ENCODE peak calls at places on chromosomes 3 and 15, in six cellular contexts. One of them, this sample, is unnamed.

GRCh38 chr3:115913069-115913686 is 289.9 kb downstream of the GAP43 start:
- DNase-seq in trophoblast cell: no peak
- DNase-seq in IMR-90: peak
- DNase-seq in H1: no peak
- DNase-seq in H9: no peak
- DNase-seq in neuronal stem cell: no peak
- DNase-seq in this sample: peak

GRCh38 chr3:190053919-190054672 is 66.6 kb downstream of the P3H2 start:
- DNase-seq in neuronal stem cell: no peak
- DNase-seq in H9: no peak
- DNase-seq in IMR-90: peak
- DNase-seq in H1: no peak
- DNase-seq in trophoblast cell: peak
- DNase-seq in this sample: peak

GRCh38 chr3:13715167-13715954 is 164.5 kb downstream of the WNT7A start:
- DNase-seq in H1: peak
- DNase-seq in IMR-90: no peak
- DNase-seq in trophoblast cell: no peak
- DNase-seq in neuronal stem cell: no peak
- DNase-seq in H9: peak
- DNase-seq in this sample: no peak

GRCh38 chr3:46899151-46900006 is 21.9 kb downstream of the PTH1R start:
- DNase-seq in IMR-90: no peak
- DNase-seq in trophoblast cell: no peak
- DNase-seq in neuronal stem cell: no peak
- DNase-seq in H1: no peak
- DNase-seq in H9: no peak
- DNase-seq in this sample: no peak

GRCh38 chr3:139327861-139328260 is 16.0 kb upstream of the MRPS22 start:
- DNase-seq in H9: no peak
- DNase-seq in neuronal stem cell: no peak
- DNase-seq in H1: no peak
- DNase-seq in trophoblast cell: no peak
- DNase-seq in IMR-90: no peak
- DNase-seq in this sample: no peak

GRCh38 chr3:194623449-194624290 is 9.5 kb downstream of the TMEM44 start:
- DNase-seq in IMR-90: no peak
- DNase-seq in neuronal stem cell: no peak
- DNase-seq in H1: no peak
- DNase-seq in trophoblast cell: no peak
- DNase-seq in H9: peak
- DNase-seq in this sample: no peak

GRCh38 chr3:17678116-17678741 is 64.2 kb downstream of the TBC1D5 start:
- DNase-seq in trophoblast cell: no peak
- DNase-seq in H1: no peak
- DNase-seq in neuronal stem cell: no peak
- DNase-seq in H9: no peak
- DNase-seq in IMR-90: peak
- DNase-seq in this sample: peak

GRCh38 chr3:41866298-41866697 is 95.6 kb downstream of the ULK4 start:
- DNase-seq in trophoblast cell: no peak
- DNase-seq in H9: no peak
- DNase-seq in IMR-90: no peak
- DNase-seq in neuronal stem cell: no peak
- DNase-seq in H1: no peak
- DNase-seq in this sample: no peak

GRCh38 chr3:29889230-29889629 is 608.4 kb downstream of the RBMS3 start:
- DNase-seq in neuronal stem cell: no peak
- DNase-seq in IMR-90: peak
- DNase-seq in trophoblast cell: no peak
- DNase-seq in H9: no peak
- DNase-seq in H1: no peak
- DNase-seq in this sample: no peak

GRCh38 chr15:45522931-45523331 is 376 bp upstream of the SLC30A4 start:
- DNase-seq in neuronal stem cell: peak
- DNase-seq in H1: no peak
- DNase-seq in IMR-90: peak
- DNase-seq in trophoblast cell: peak
- DNase-seq in H9: peak
- DNase-seq in this sample: peak

GRCh38 chr3:147843331-147843730 is 434.2 kb downstream of the ZIC1 start:
- DNase-seq in neuronal stem cell: no peak
- DNase-seq in H9: no peak
- DNase-seq in H1: no peak
- DNase-seq in trophoblast cell: no peak
- DNase-seq in IMR-90: peak
- DNase-seq in this sample: no peak

GRCh38 chr3:141538568-141538967 is 51.7 kb downstream of the RASA2 start:
- DNase-seq in H1: no peak
- DNase-seq in IMR-90: no peak
- DNase-seq in neuronal stem cell: no peak
- DNase-seq in trophoblast cell: no peak
- DNase-seq in H9: no peak
- DNase-seq in this sample: no peak

GRCh38 chr15:20348900-20349773 is 192.5 kb downstream of the GOLGA6L6 start:
- DNase-seq in H9: peak
- DNase-seq in trophoblast cell: no peak
- DNase-seq in H1: no peak
- DNase-seq in neuronal stem cell: no peak
- DNase-seq in IMR-90: no peak
- DNase-seq in this sample: no peak

GRCh38 chr3:111143-112069 is 85.2 kb upstream of the CHL1 start:
- DNase-seq in trophoblast cell: no peak
- DNase-seq in neuronal stem cell: no peak
- DNase-seq in H1: no peak
- DNase-seq in H9: no peak
- DNase-seq in IMR-90: no peak
- DNase-seq in this sample: no peak

GRCh38 chr3:98325055-98325454 is 28.6 kb upstream of the OR5K4 start:
- DNase-seq in H1: no peak
- DNase-seq in IMR-90: no peak
- DNase-seq in trophoblast cell: peak
- DNase-seq in H9: peak
- DNase-seq in neuronal stem cell: no peak
- DNase-seq in this sample: no peak

GRCh38 chr3:124768812-124769211 is 38.6 kb downstream of the UMPS start:
- DNase-seq in H1: no peak
- DNase-seq in IMR-90: no peak
- DNase-seq in H9: no peak
- DNase-seq in trophoblast cell: no peak
- DNase-seq in neuronal stem cell: no peak
- DNase-seq in this sample: no peak

GRCh38 chr15:68999091-68999490 is 15.4 kb upstream of the NOX5 start:
- DNase-seq in IMR-90: no peak
- DNase-seq in H1: peak
- DNase-seq in trophoblast cell: no peak
- DNase-seq in H9: no peak
- DNase-seq in neuronal stem cell: no peak
- DNase-seq in this sample: no peak

GRCh38 chr3:182258538-182259177 is 534.6 kb upstream of the ATP11B start:
- DNase-seq in neuronal stem cell: peak
- DNase-seq in H1: no peak
- DNase-seq in trophoblast cell: no peak
- DNase-seq in IMR-90: no peak
- DNase-seq in H9: no peak
- DNase-seq in this sample: peak

GRCh38 chr3:123447749-123448502 is 964 bp downstream of the ADCY5 start:
- DNase-seq in H9: peak
- DNase-seq in trophoblast cell: no peak
- DNase-seq in IMR-90: no peak
- DNase-seq in neuronal stem cell: peak
- DNase-seq in H1: peak
- DNase-seq in this sample: no peak

GRCh38 chr3:151896662-151897012 is 23.2 kb downstream of the SUCNR1 start:
- DNase-seq in H1: no peak
- DNase-seq in H9: no peak
- DNase-seq in neuronal stem cell: no peak
- DNase-seq in trophoblast cell: peak
- DNase-seq in IMR-90: no peak
- DNase-seq in this sample: no peak

GRCh38 chr3:151895881-151896661 is 22.6 kb downstream of the SUCNR1 start:
- DNase-seq in neuronal stem cell: no peak
- DNase-seq in trophoblast cell: no peak
- DNase-seq in H1: no peak
- DNase-seq in IMR-90: no peak
- DNase-seq in H9: no peak
- DNase-seq in this sample: no peak

GRCh38 chr3:151895478-151895877 is 22.0 kb downstream of the SUCNR1 start:
- DNase-seq in H1: no peak
- DNase-seq in IMR-90: no peak
- DNase-seq in H9: no peak
- DNase-seq in neuronal stem cell: no peak
- DNase-seq in trophoblast cell: no peak
- DNase-seq in this sample: no peak

GRCh38 chr3:151894219-151894618 is 20.8 kb downstream of the SUCNR1 start:
- DNase-seq in neuronal stem cell: no peak
- DNase-seq in H1: no peak
- DNase-seq in H9: no peak
- DNase-seq in trophoblast cell: no peak
- DNase-seq in IMR-90: no peak
- DNase-seq in this sample: no peak

GRCh38 chr3:151890721-151891141 is 17.3 kb downstream of the SUCNR1 start:
- DNase-seq in IMR-90: no peak
- DNase-seq in neuronal stem cell: no peak
- DNase-seq in H1: no peak
- DNase-seq in H9: no peak
- DNase-seq in trophoblast cell: no peak
- DNase-seq in this sample: no peak
- H2AFZ ChIP-seq in IMR-90: no peak
- H2AFZ ChIP-seq in neuronal stem cell: no peak
- H2AFZ ChIP-seq in H1: no peak
- H2AFZ ChIP-seq in H9: no peak
- H2AFZ ChIP-seq in trophoblast cell: no peak
- H2AFZ ChIP-seq in this sample: no peak

GRCh38 chr3:72996473-72997333 is at the start of gene PPP4R2:
- DNase-seq in neuronal stem cell: peak
- DNase-seq in H9: peak
- DNase-seq in IMR-90: peak
- DNase-seq in H1: peak
- DNase-seq in trophoblast cell: peak
- DNase-seq in this sample: peak
- H2AK5ac ChIP-seq in neuronal stem cell: peak
- H2AK5ac ChIP-seq in H9: peak
- H2AK5ac ChIP-seq in IMR-90: peak
- H2AK5ac ChIP-seq in H1: peak
- H2AK5ac ChIP-seq in trophoblast cell: peak
- H2AK5ac ChIP-seq in this sample: no peak

GRCh38 chr3:171428892-171429291 is 31.3 kb downstream of the TNIK start:
- DNase-seq in H1: no peak
- DNase-seq in trophoblast cell: no peak
- DNase-seq in H9: no peak
- DNase-seq in neuronal stem cell: no peak
- DNase-seq in IMR-90: no peak
- DNase-seq in this sample: no peak

GRCh38 chr3:171430530-171430929 is 29.7 kb downstream of the TNIK start:
- DNase-seq in H9: no peak
- DNase-seq in IMR-90: no peak
- DNase-seq in trophoblast cell: no peak
- DNase-seq in neuronal stem cell: no peak
- DNase-seq in H1: no peak
- DNase-seq in this sample: no peak

GRCh38 chr3:171428321-171428787 is 31.9 kb downstream of the TNIK start:
- DNase-seq in H9: peak
- DNase-seq in IMR-90: no peak
- DNase-seq in H1: no peak
- DNase-seq in trophoblast cell: no peak
- DNase-seq in neuronal stem cell: no peak
- DNase-seq in this sample: no peak

GRCh38 chr3:171427771-171428320 is 32.4 kb downstream of the TNIK start:
- DNase-seq in trophoblast cell: no peak
- DNase-seq in IMR-90: no peak
- DNase-seq in H9: no peak
- DNase-seq in H1: no peak
- DNase-seq in neuronal stem cell: no peak
- DNase-seq in this sample: no peak

GRCh38 chr3:171429635-171430034 is 30.6 kb downstream of the TNIK start:
- DNase-seq in IMR-90: no peak
- DNase-seq in trophoblast cell: no peak
- DNase-seq in neuronal stem cell: no peak
- DNase-seq in H1: no peak
- DNase-seq in H9: peak
- DNase-seq in this sample: no peak
- H2AFZ ChIP-seq in IMR-90: no peak
- H2AFZ ChIP-seq in trophoblast cell: no peak
- H2AFZ ChIP-seq in neuronal stem cell: no peak
- H2AFZ ChIP-seq in H1: no peak
- H2AFZ ChIP-seq in H9: no peak
- H2AFZ ChIP-seq in this sample: no peak

GRCh38 chr3:61562810-61563613 is 1.6 kb downstream of the PTPRG start:
- DNase-seq in neuronal stem cell: no peak
- DNase-seq in H1: peak
- DNase-seq in IMR-90: peak
- DNase-seq in H9: no peak
- DNase-seq in trophoblast cell: peak
- DNase-seq in this sample: peak

GRCh38 chr3:61564405-61565059 is 3.2 kb downstream of the PTPRG start:
- DNase-seq in H1: peak
- DNase-seq in neuronal stem cell: peak
- DNase-seq in H9: peak
- DNase-seq in IMR-90: peak
- DNase-seq in trophoblast cell: no peak
- DNase-seq in this sample: peak

GRCh38 chr3:61565569-61565968 is 4.2 kb downstream of the PTPRG start:
- DNase-seq in IMR-90: peak
- DNase-seq in H9: no peak
- DNase-seq in trophoblast cell: no peak
- DNase-seq in neuronal stem cell: no peak
- DNase-seq in H1: no peak
- DNase-seq in this sample: no peak

GRCh38 chr3:61562042-61562809 is 855 bp downstream of the PTPRG start:
- DNase-seq in H1: no peak
- DNase-seq in trophoblast cell: no peak
- DNase-seq in H9: no peak
- DNase-seq in neuronal stem cell: no peak
- DNase-seq in IMR-90: peak
- DNase-seq in this sample: peak

DNA sequence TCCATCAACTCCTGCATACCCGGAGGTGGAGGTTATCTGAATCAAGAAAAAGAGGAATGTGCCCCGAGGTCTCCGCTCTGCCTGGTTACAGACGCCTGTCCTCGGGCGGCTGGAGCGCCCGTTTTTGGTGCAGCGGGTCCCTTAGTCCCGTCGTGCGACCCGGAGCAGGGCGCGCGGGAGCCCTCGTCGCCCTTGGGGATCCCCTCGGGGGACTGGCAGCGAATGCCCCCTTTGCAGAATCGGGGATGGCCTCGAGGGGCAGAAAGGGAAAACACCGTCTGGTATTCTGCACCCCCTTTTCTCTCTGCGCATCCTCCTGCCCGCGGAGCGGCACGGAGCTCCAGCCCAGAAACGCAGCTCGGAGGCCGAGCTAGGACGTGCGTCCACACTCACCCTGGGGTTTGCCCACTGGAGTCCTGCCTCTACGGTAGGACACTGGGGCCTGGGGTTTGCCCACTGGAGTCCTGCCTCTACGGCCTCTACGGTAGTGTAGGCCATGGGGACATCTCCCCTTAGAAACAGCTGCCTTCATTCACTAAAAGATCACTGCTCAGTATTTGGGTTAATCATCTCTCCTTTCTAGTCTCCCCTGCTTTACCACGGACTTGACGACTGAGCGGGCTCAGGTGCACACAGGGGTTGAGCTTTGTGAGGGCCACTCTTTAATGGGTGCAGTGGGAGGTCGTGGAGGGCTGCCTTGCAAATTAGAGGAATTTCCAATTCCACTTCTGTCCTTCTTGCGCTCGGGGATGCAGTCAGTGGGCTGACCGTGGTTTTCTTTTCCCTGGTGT is 2.4 kb downstream of the PTPRG start:
- DNase-seq in H1: peak
- DNase-seq in IMR-90: no peak
- DNase-seq in H9: no peak
- DNase-seq in trophoblast cell: peak
- DNase-seq in neuronal stem cell: no peak
- DNase-seq in this sample: peak
- H2AK5ac ChIP-seq in H1: no peak
- H2AK5ac ChIP-seq in IMR-90: peak
- H2AK5ac ChIP-seq in H9: no peak
- H2AK5ac ChIP-seq in trophoblast cell: no peak
- H2AK5ac ChIP-seq in neuronal stem cell: no peak
- H2AK5ac ChIP-seq in this sample: no peak

This sample was measured in mesenchymal stem cell.